ENCODE peak calls at places on chromosomes 11 and 22, in six cellular contexts. X, H, Y, P, Q and M are unnamed samples.

GRCh38 chr22:20750461-20751184 is 23.3 kb upstream of the SERPIND1 start:
- DNase-seq in X (no peak), H (peak), Y (no peak), P (no peak), Q (peak), M (peak)

GRCh38 chr11:76918941-76919386 is 58.2 kb downstream of the ACER3 start:
- DNase-seq in X (peak), H (no peak), Y (no peak), P (peak), Q (peak), M (no peak)

GRCh38 chr11:125281831-125282595 is 117.5 kb downstream of the PKNOX2 start:
- DNase-seq in X (no peak), H (no peak), Y (no peak), P (no peak), Q (no peak), M (no peak)

GRCh38 chr11:111429066-111429506 is 50.0 kb upstream of the POU2AF1 start:
- DNase-seq in X (peak), H (no peak), Y (no peak), P (peak), Q (no peak), M (no peak)

GRCh38 chr11:93587858-93588581 is 44.8 kb upstream of the SMCO4 start:
- DNase-seq in X (peak), H (no peak), Y (no peak), P (no peak), Q (no peak), M (no peak)

GRCh38 chr22:39932918-39933649 is 27.1 kb upstream of the TMA7B start:
- DNase-seq in X (peak), H (no peak), Y (peak), P (peak), Q (no peak), M (no peak)

GRCh38 chr11:12505183-12505582 is 127.8 kb downstream of the PARVA start:
- DNase-seq in X (no peak), H (no peak), Y (no peak), P (no peak), Q (no peak), M (no peak)

GRCh38 chr11:123616505-123617198 is 37.8 kb downstream of the SCN3B start:
- DNase-seq in X (no peak), H (no peak), Y (no peak), P (no peak), Q (no peak), M (no peak)

GRCh38 chr22:32991353-32992115 is 66.6 kb downstream of the SYN3 start:
- DNase-seq in X (no peak), H (no peak), Y (no peak), P (no peak), Q (no peak), M (no peak)

GRCh38 chr11:16097543-16097942 is 258.8 kb downstream of the SOX6 start:
- DNase-seq in X (no peak), H (no peak), Y (no peak), P (no peak), Q (no peak), M (no peak)

GRCh38 chr11:12139144-12139881 is 28.9 kb downstream of the MICAL2 start:
- DNase-seq in X (no peak), H (no peak), Y (no peak), P (no peak), Q (no peak), M (no peak)

GRCh38 chr11:17697175-17697949 is 22.0 kb upstream of the MYOD1 start:
- DNase-seq in X (no peak), H (no peak), Y (no peak), P (no peak), Q (no peak), M (no peak)

GRCh38 chr22:21108379-21109115 is 62.8 kb downstream of the LRRC74B start:
- DNase-seq in X (no peak), H (no peak), Y (no peak), P (no peak), Q (no peak), M (no peak)

GRCh38 chr11:92707173-92707619 is 262.3 kb upstream of the MTNR1B start:
- DNase-seq in X (no peak), H (no peak), Y (no peak), P (no peak), Q (no peak), M (no peak)

GRCh38 chr11:59144579-59145345 is 2.1 kb downstream of the FAM111A start:
- DNase-seq in X (peak), H (peak), Y (peak), P (no peak), Q (peak), M (peak)

DNA sequence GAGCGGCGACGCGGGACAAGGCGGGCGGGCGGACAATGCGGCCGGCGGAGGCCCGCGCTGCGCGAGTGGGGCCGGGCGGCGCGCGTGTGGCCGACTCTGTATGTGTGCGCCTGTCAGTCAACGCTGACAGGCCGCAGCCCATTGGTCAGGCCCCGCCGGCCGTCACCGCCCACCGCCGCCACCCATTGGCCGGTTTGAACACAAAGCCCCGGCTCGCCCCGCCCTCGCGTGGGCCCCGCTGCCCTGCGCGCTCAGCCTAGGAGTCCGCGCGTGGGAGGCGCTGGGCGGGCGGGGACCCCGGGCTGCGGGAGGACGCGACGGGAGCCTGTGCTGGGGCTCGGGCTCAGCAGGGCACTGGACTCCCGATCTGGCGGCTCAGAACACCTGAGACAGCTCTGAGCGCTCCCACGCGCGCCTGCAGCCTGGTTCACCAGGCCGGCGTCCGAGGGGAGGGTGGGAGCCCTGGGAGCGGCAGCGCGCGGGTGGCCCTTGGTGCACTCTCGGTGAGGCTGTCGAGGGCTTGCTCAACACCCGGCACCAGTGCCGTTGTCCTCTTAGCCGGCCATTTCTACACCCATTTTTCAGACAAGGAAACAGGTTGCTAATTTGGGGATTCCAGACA is at the start of gene SUN2:
- DNase-seq in X (peak), H (peak), Y (no peak), P (peak), Q (peak), M (peak)
- TF ChIP-seq POLR2AphosphoS5 in X (no peak), H (no peak), Y (no peak), P (peak), Q (no peak), M (no peak)

GRCh38 chr22:37313376-37314314 is 31.3 kb downstream of the CYTH4 start:
- DNase-seq in X (no peak), H (no peak), Y (no peak), P (no peak), Q (no peak), M (no peak)
- TF ChIP-seq TAF1 in X (no peak), H (no peak), Y (no peak), P (no peak), Q (no peak), M (no peak)

GRCh38 chr11:46611526-46612304 is 5.3 kb downstream of the HARBI1 start:
- DNase-seq in X (no peak), H (no peak), Y (no peak), P (peak), Q (no peak), M (no peak)
- TF ChIP-seq POLR2A in X (no peak), H (no peak), Y (no peak), P (no peak), Q (no peak), M (no peak)

DNA sequence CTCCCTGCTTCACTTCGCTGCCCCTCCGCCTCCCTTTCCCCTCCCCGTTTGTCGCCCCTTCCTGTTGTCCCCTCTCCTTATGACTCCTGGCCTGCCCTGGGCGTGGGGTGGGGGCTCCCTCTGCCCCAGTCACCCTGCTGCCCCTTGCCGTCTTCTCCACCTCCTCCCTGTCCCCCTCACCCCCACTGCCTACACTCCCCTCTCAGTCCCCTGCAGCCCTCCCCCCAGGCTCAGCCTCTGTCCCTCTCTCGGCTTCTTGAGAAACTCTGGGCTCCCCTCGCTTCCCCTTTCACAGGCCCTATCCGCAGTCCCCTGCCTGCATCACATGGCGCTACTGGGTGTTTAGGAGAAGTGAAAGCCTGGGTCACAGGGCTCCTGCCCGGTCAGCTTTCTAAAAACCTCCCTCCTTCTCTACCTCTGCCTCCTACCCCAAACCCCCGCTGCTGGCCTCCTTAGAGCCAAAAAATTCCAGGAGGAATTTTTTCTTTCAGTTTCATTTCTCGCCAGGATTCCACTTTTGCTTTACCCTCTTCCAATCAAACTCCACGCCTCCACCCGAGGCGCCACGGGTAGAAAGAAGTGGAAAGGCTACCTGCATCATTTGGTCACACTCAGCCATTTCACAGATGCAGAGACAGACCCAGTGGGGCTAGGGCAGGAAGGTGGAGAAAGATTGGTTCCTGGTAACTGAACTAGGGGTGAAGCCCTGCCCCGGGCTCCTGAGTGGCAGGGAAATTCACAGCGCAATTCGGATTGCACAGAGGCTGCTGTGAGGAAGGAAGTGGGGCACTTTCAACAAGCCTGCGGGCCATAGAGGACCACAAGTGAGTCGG is at the start of gene SLC15A3:
- DNase-seq in X (no peak), H (peak), Y (no peak), P (no peak), Q (peak), M (peak)
- TF ChIP-seq POLR2AphosphoS5 in X (no peak), H (no peak), Y (no peak), P (no peak), Q (peak), M (peak)

DNA sequence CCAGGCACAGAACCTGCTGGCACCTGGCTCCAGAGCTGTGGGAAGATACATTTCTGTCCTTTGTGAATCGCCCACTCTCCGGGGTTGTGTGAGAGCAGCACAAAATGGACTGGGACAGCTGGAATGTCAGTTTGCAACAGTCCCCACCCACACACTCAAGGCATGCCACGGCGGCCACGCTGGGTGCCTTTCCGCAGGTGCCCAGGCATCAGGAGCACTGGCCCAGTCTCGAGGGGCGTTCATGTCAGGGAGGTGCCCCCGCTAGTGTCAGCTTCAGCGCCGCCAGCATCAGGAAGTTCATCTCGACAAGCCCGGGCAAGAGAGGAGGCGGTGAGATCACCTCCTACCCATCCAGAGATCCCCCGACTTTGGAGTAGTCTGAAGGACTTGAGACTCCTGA is 2.1 kb downstream of the TP53AIP1 start:
- DNase-seq in X (no peak), H (no peak), Y (no peak), P (no peak), Q (no peak), M (no peak)
- TF ChIP-seq TAF1 in X (no peak), H (no peak), Y (no peak), P (no peak), Q (no peak), M (no peak)

DNA sequence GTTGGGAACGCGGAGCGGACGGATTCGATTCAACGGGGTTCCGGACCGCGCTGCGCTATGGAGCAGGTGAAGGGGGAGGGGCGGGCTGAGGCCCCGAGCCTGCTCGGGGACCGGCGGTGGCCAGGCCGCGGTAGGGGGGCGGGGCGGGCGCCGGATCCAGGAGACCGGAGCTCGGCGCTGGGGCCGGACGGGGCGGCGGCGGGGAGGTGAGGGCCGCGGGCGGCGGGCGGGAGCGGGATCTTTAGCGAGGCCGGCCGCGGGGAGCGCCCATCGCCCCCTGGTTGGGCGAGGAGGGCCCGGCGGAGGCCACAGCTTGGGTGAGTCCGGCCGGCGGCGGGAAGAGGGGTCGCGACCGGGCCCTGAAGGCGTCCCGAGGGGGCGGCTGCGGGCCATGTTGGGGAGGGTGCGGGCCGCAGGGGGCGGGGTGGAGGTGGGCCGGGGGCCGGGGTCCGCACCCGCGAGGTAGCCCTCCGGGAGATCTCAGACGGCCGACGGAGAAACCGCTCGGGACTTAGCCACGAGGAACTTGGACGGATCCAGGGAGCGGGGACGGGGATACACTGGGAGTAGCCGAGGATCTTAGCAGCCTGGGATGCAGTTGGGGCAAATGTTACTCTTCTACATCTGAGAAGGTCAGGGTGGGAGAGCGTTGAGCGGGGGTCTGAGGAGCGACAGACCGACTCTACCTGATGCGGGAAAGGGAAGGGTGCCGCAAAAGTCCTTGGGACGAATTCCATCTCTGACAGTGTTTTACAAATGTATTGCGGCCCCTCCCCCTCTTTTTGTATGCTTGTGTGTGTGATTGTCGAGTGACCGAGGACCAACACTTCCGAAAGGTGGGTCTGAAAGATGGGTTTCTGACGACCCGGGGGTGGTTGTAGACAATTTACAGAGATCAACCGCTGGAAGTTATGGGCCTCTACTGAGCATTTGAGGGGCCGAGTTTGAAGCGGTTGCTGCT is 514 bp downstream of the STIP1 start:
- DNase-seq in X (no peak), H (no peak), Y (no peak), P (no peak), Q (no peak), M (no peak)
- TF ChIP-seq POLR2A in X (no peak), H (no peak), Y (peak), P (no peak), Q (peak), M (no peak)

DNA sequence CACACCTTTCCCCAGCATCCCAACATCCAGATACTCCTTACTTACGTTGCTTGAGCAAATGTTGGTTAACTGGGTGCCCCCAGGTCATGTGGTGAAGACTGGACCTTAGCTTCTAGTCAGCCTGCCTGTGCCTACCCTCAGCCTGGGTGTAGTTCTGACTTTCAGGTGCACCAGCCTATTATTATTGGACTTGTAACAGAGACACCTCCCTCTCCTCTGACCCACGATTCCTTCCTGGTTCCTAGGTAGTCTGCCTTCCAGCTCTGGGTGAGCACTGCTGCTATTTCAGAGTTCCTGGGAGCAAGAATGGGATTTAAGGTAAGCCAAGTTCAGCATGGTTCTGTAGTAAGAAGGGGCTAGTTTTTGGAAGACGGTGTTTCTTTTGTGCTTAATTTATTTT is 138.2 kb downstream of the DSCAML1 start:
- DNase-seq in X (no peak), H (no peak), Y (no peak), P (no peak), Q (no peak), M (no peak)
- TF ChIP-seq POLR2AphosphoS5 in X (no peak), H (no peak), Y (no peak), P (no peak), Q (no peak), M (no peak)

GRCh38 chr11:119307974-119308373 is 9.0 kb downstream of the MCAM start:
- DNase-seq in X (no peak), H (no peak), Y (no peak), P (no peak), Q (no peak), M (no peak)

GRCh38 chr11:119306373-119306890 is 10.5 kb downstream of the MCAM start:
- DNase-seq in X (no peak), H (no peak), Y (no peak), P (no peak), Q (no peak), M (no peak)

GRCh38 chr11:119307219-119307618 is 9.7 kb downstream of the MCAM start:
- DNase-seq in X (no peak), H (no peak), Y (no peak), P (no peak), Q (no peak), M (no peak)

GRCh38 chr11:119303227-119303718 is 13.7 kb downstream of the MCAM start:
- DNase-seq in X (no peak), H (no peak), Y (no peak), P (no peak), Q (no peak), M (no peak)

DNA sequence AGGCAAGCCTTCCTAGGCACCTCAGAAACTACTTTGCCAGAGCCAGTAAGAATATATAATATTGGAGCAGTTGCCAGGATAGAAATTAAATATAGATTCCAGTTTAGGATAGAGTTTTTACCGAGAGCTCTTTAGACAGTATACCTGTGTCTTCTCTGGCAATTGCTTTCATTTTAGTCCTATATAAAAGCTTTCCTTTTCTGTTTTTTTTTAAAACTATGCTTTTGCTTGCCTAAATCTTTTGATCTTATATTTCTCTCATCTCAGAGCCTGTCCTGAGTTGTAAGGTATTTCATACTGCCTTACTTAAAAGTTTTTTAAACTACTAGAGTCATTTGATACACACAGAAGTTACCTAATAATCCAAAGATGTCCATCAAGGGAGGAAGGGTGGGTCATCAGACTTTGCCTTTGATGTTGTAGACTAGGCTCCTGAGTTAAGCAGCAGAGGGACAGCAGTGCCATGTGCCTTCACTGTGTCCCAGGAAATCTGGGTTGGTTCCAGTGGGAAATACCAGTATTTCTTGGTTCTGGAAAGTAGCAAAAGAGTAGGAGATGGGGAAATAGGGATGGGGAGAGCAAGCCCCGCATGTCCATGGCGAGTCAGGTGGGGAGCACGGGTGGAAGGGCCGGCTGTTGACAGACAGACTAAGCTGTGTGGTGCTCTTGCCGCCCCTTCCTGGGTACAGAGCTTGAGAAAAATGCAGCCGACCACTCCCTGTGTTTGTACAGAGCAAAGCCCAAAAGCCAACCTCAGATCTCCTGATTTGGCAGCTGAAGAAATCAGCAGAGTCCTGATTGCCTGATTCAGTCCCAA is 11.2 kb downstream of the MCAM start:
- DNase-seq in X (no peak), H (no peak), Y (no peak), P (peak), Q (no peak), M (no peak)
- TF ChIP-seq TAF1 in X (no peak), H (no peak), Y (no peak), P (no peak), Q (no peak), M (no peak)